ENCODE peak calls at places on chromosomes 2 and 18, in eight cellular contexts. V, Z, D, N, M, E, A and T are unnamed samples.

GRCh38 chr2:11867926-11868325 is 121.5 kb downstream of the LPIN1 start:
- DNase-seq in V (peak), Z (no peak), D (peak), N (no peak), M (no peak), E (no peak), A (no peak), T (no peak)

GRCh38 chr2:40797115-40797514 is 345.2 kb upstream of the SLC8A1 start:
- DNase-seq in V (no peak), Z (no peak), D (peak), N (no peak), M (no peak), E (peak), A (no peak), T (no peak)

GRCh38 chr2:16067037-16067406 is 126.7 kb downstream of the MYCN start:
- DNase-seq in V (no peak), Z (no peak), D (no peak), N (no peak), M (no peak), E (no peak), A (no peak), T (no peak)

GRCh38 chr2:154952346-154953010 is 254.0 kb downstream of the KCNJ3 start:
- DNase-seq in V (peak), Z (no peak), D (no peak), N (no peak), M (peak), E (peak), A (no peak), T (peak)

GRCh38 chr2:47221956-47222355 is 66.8 kb upstream of the STPG4 start:
- DNase-seq in V (no peak), Z (no peak), D (peak), N (no peak), M (no peak), E (peak), A (no peak), T (no peak)

GRCh38 chr2:159234868-159235267 is 51.6 kb downstream of the WDSUB1 start:
- DNase-seq in V (no peak), Z (no peak), D (no peak), N (no peak), M (no peak), E (no peak), A (no peak), T (no peak)

GRCh38 chr2:101111917-101112771 is 39.0 kb downstream of the TBC1D8 start:
- DNase-seq in V (no peak), Z (no peak), D (peak), N (no peak), M (no peak), E (peak), A (no peak), T (no peak)

GRCh38 chr2:219552382-219553167 is 8.7 kb downstream of the TMEM198 start:
- DNase-seq in V (peak), Z (peak), D (peak), N (peak), M (peak), E (peak), A (peak), T (peak)

GRCh38 chr2:168119519-168120141 is 127.8 kb downstream of the STK39 start:
- DNase-seq in V (peak), Z (peak), D (peak), N (no peak), M (peak), E (peak), A (no peak), T (peak)

GRCh38 chr2:69138247-69138754 is 125.3 kb downstream of the ANTXR1 start:
- DNase-seq in V (no peak), Z (no peak), D (peak), N (no peak), M (no peak), E (peak), A (no peak), T (no peak)

GRCh38 chr2:219171231-219171651 is 1.4 kb upstream of the SLC23A3 start:
- DNase-seq in V (no peak), Z (peak), D (peak), N (no peak), M (peak), E (peak), A (peak), T (peak)

GRCh38 chr2:115739574-115739973 is 1297.1 kb downstream of the DPP10 start:
- DNase-seq in V (no peak), Z (no peak), D (no peak), N (no peak), M (peak), E (no peak), A (no peak), T (no peak)

GRCh38 chr18:30106356-30106755 is 936.2 kb downstream of the DSC3 start:
- DNase-seq in V (no peak), Z (no peak), D (peak), N (no peak), M (no peak), E (no peak), A (no peak), T (no peak)

GRCh38 chr18:573385-573784 is 6.8 kb upstream of the CETN1 start:
- DNase-seq in V (no peak), Z (no peak), D (no peak), N (no peak), M (peak), E (no peak), A (no peak), T (no peak)